ENCODE peak calls at places on chromosomes 2 and 18, in ten cellular contexts. N is AG10803; T is HTR-8/SVneo; S is GM10248; W is tibial artery; I is activated T-helper 1 cell treated with Interleukin-2 at 50 U/mL for 16 hours; H is stimulated activated naive CD4-positive, alpha-beta T cell; L is uterus; G is bronchial epithelial cell; J is cardiac muscle cell. M is an unnamed sample.

GRCh38 chr2:138676654-138677053 is 103.5 kb downstream of the NXPH2 start:
- DNase-seq in H (no peak), S (no peak), T (no peak), W (no peak), L (no peak), I (no peak), N (no peak), G (peak; percentile 74), J (no peak), M (no peak)

GRCh38 chr2:158994920-158995676 is 26.7 kb downstream of the TANC1 start:
- DNase-seq in N (peak; percentile 49), J (peak; percentile 73), H (no peak), L (no peak), T (no peak), I (no peak), G (no peak), S (no peak), W (no peak), M (no peak)

GRCh38 chr2:85132834-85133637 is at the start of gene TCF7L1:
- DNase-seq in I (no peak), J (peak; percentile 91), N (peak; percentile 84), G (peak; percentile 63), S (peak; percentile 44), H (no peak), W (peak; percentile 82), T (peak; percentile 94), L (peak; percentile 90), M (peak; percentile 65)

GRCh38 chr2:11161747-11162146 is 6.5 kb downstream of the SLC66A3 start:
- DNase-seq in T (no peak), G (no peak), J (no peak), L (no peak), N (no peak), W (no peak), S (no peak), H (no peak), I (no peak), M (no peak)

GRCh38 chr2:30768036-30768686 is 39.1 kb downstream of the CAPN13 start:
- DNase-seq in G (no peak), T (no peak), N (no peak), W (no peak), J (no peak), I (no peak), L (no peak), H (no peak), S (no peak), M (no peak)

GRCh38 chr2:50885948-50886347 is 146.0 kb downstream of the NRXN1 start:
- DNase-seq in G (no peak), I (no peak), L (no peak), J (no peak), H (no peak), S (no peak), T (no peak), N (no peak), W (no peak), M (no peak)

GRCh38 chr2:196170202-196170680 is 1.1 kb downstream of the STK17B start:
- DNase-seq in W (peak; percentile 41), I (no peak), N (peak; percentile 44), J (peak; percentile 54), H (peak; percentile 20), S (no peak), G (peak; percentile 67), T (no peak), L (no peak), M (no peak)

GRCh38 chr2:8636041-8636491 is 45.8 kb upstream of the ID2 start:
- DNase-seq in G (no peak), J (no peak), W (no peak), S (no peak), H (no peak), I (no peak), L (no peak), T (no peak), N (no peak), M (no peak)

GRCh38 chr2:191593622-191594416 is 84.1 kb upstream of the NABP1 start:
- DNase-seq in I (no peak), S (no peak), G (peak; percentile 98), H (no peak), T (peak; percentile 39), J (peak; percentile 34), L (no peak), W (no peak), N (peak; percentile 82), M (no peak)

GRCh38 chr2:17160594-17160993 is 357.6 kb downstream of the RAD51AP2 start:
- DNase-seq in I (no peak), W (no peak), T (no peak), H (no peak), J (no peak), G (no peak), S (peak; percentile 13), N (no peak), L (no peak), M (no peak)

GRCh38 chr2:68195096-68195495 is 37.4 kb downstream of the PNO1 start:
- DNase-seq in G (no peak), T (no peak), L (no peak), N (peak; percentile 35), W (no peak), S (no peak), I (no peak), H (no peak), J (peak; percentile 14), M (no peak)

GRCh38 chr2:202736826-202737225 is 102.1 kb downstream of the FAM117B start:
- DNase-seq in J (no peak), N (no peak), G (no peak), I (no peak), H (no peak), W (no peak), L (no peak), S (no peak), T (no peak), M (no peak)

GRCh38 chr2:16223481-16224177 is 283.3 kb downstream of the MYCN start:
- DNase-seq in N (no peak), H (no peak), J (no peak), S (no peak), T (no peak), G (no peak), W (no peak), I (no peak), L (no peak), M (no peak)

GRCh38 chr2:160694221-160694620 is 200.6 kb upstream of the RBMS1 start:
- DNase-seq in N (no peak), W (no peak), S (no peak), H (no peak), L (no peak), G (no peak), I (no peak), T (no peak), J (no peak), M (no peak)

GRCh38 chr2:227862741-227863588 is 8.5 kb upstream of the DAW1 start:
- DNase-seq in J (peak; percentile 93), T (peak; percentile 91), L (no peak), W (peak; percentile 71), S (no peak), G (peak; percentile 93), I (no peak), N (peak; percentile 83), H (no peak), M (no peak)

GRCh38 chr18:32732165-32732564 is 40.7 kb downstream of the KLHL14 start:
- DNase-seq in H (no peak), T (no peak), S (no peak), N (no peak), L (no peak), G (no peak), J (no peak), W (no peak), I (no peak), M (no peak)

GRCh38 chr2:86079981-86080911 is 25.4 kb downstream of the POLR1A start:
- DNase-seq in S (peak; percentile 75), H (peak; percentile 64), G (peak; percentile 50), W (peak; percentile 83), L (peak; percentile 75), I (peak; percentile 66), J (peak; percentile 78), N (peak; percentile 66), T (peak; percentile 57), M (peak; percentile 91)

GRCh38 chr2:178280261-178280852 is 86.0 kb downstream of the OSBPL6 start:
- DNase-seq in N (peak; percentile 46), J (peak; percentile 68), W (no peak), H (no peak), S (peak; percentile 43), L (no peak), T (peak; percentile 44), I (no peak), G (peak; percentile 62), M (peak; percentile 68)

GRCh38 chr2:132911726-132912724 is 242.0 kb upstream of the LYPD1 start:
- DNase-seq in J (peak; percentile 72), L (peak; percentile 59), S (no peak), H (no peak), I (no peak), G (no peak), W (no peak), T (no peak), N (no peak), M (peak; percentile 41)